ENCODE peak calls at places on chromosomes 5 and 9, in nine cellular contexts. P, U, Y, D, O, B, Z, W and H are unnamed samples.

GRCh38 chr5:140240987-140241706 is 61.8 kb downstream of the PFDN1 start:
- DNase-seq in D (peak), U (peak), O (no peak), Z (peak), P (peak), W (peak), Y (peak), B (peak), H (peak)

GRCh38 chr9:80074439-80074838 is 502.7 kb downstream of the TLE4 start:
- DNase-seq in W (no peak), B (no peak), O (no peak), Y (peak), P (peak), Z (no peak), D (no peak), U (no peak), H (no peak)

GRCh38 chr5:77944757-77945340 is 168.7 kb upstream of the TBCA start:
- DNase-seq in W (no peak), U (no peak), Z (no peak), B (no peak), P (no peak), Y (no peak), O (no peak), D (no peak), H (no peak)

GRCh38 chr5:168727547-168728120 is 148.5 kb upstream of the PANK3 start:
- DNase-seq in U (no peak), Z (no peak), D (no peak), Y (no peak), O (no peak), W (no peak), B (no peak), P (no peak), H (no peak)

GRCh38 chr5:178309271-178310008 is 76.8 kb upstream of the PHYKPL start:
- DNase-seq in W (no peak), Z (peak), B (no peak), O (no peak), U (no peak), Y (peak), P (no peak), D (no peak), H (no peak)

GRCh38 chr5:126503602-126504104 is 80.4 kb downstream of the GRAMD2B start:
- DNase-seq in Y (no peak), W (no peak), Z (peak), P (no peak), D (peak), O (no peak), B (no peak), U (peak), H (no peak)

GRCh38 chr9:20464242-20464641 is 158.1 kb downstream of the MLLT3 start:
- DNase-seq in Y (no peak), B (no peak), Z (no peak), U (no peak), W (no peak), D (no peak), P (no peak), O (no peak), H (no peak)

GRCh38 chr5:134026521-134027202 is 21.9 kb upstream of the VDAC1 start:
- DNase-seq in U (peak), D (peak), P (no peak), Y (peak), Z (no peak), O (peak), B (peak), W (no peak), H (no peak)

GRCh38 chr5:16666861-16667481 is 50.2 kb upstream of the RETREG1 start:
- DNase-seq in P (peak), D (peak), O (peak), B (peak), W (peak), U (no peak), Y (no peak), Z (no peak), H (peak)

GRCh38 chr5:35773936-35774335 is 82.8 kb upstream of the IL7R start:
- DNase-seq in D (peak), B (no peak), U (no peak), Z (no peak), P (no peak), O (no peak), Y (no peak), W (no peak), H (no peak)

GRCh38 chr5:158013939-158014338 is 155.0 kb upstream of the CLINT1 start:
- DNase-seq in P (peak), B (peak), O (no peak), U (no peak), Z (no peak), D (peak), W (no peak), Y (no peak), H (no peak)

GRCh38 chr9:7533376-7534090 is 266.0 kb downstream of the DMAC1 start:
- DNase-seq in O (no peak), B (no peak), Z (no peak), P (no peak), W (no peak), Y (no peak), D (no peak), U (no peak), H (no peak)

GRCh38 chr5:10913846-10914245 is 152.8 kb upstream of the DAP start:
- DNase-seq in Z (no peak), U (peak), Y (no peak), P (no peak), B (no peak), D (peak), O (no peak), W (no peak), H (no peak)

GRCh38 chr5:77620404-77620803 is 18.1 kb downstream of the OTP start:
- DNase-seq in W (no peak), O (no peak), Z (no peak), D (no peak), U (no peak), Y (no peak), P (no peak), B (no peak), H (no peak)

GRCh38 chr5:150656191-150657132 is 4.6 kb upstream of the MYOZ3 start:
- DNase-seq in P (peak), D (peak), Y (peak), O (peak), U (peak), W (peak), B (peak), Z (no peak), H (peak)

GRCh38 chr5:39605966-39606591 is 181.3 kb upstream of the DAB2 start:
- DNase-seq in Z (no peak), B (no peak), W (no peak), P (no peak), O (no peak), U (no peak), D (peak), Y (no peak), H (no peak)

GRCh38 chr9:89218040-89218928 is 39.7 kb upstream of the SHC3 start:
- DNase-seq in Y (no peak), P (no peak), B (peak), D (peak), O (no peak), Z (no peak), U (no peak), W (no peak), H (no peak)

GRCh38 chr5:132500244-132500930 is 9.8 kb upstream of the IRF1 start:
- DNase-seq in Y (no peak), P (no peak), W (peak), U (peak), Z (no peak), B (no peak), D (no peak), O (peak), H (no peak)

GRCh38 chr5:75365740-75366139 is 28.7 kb downstream of the HMGCR start:
- DNase-seq in Y (no peak), Z (no peak), O (no peak), B (no peak), W (no peak), P (no peak), D (no peak), U (no peak), H (no peak)

GRCh38 chr5:43007246-43007910 is 32.7 kb downstream of the ANXA2R start:
- DNase-seq in O (peak), Z (peak), D (peak), W (peak), Y (peak), B (peak), P (peak), U (peak), H (peak)

GRCh38 chr5:156815988-156816599 is 34.0 kb upstream of the PPP1R2B start:
- DNase-seq in D (peak), O (no peak), Z (no peak), W (no peak), Y (no peak), P (peak), B (peak), U (no peak), H (no peak)

GRCh38 chr5:124745367-124746251 is 830 bp downstream of the ZNF608 start:
- DNase-seq in P (peak), Y (no peak), O (no peak), U (peak), Z (peak), B (peak), D (peak), W (no peak), H (no peak)

GRCh38 chr5:121758640-121759039 is 93.0 kb upstream of the FTMT start:
- DNase-seq in O (no peak), D (no peak), Z (no peak), Y (no peak), U (no peak), B (peak), P (no peak), W (no peak), H (no peak)

GRCh38 chr9:114282104-114282485 is 40.8 kb upstream of the ORM1 start:
- DNase-seq in B (no peak), Y (peak), O (no peak), U (no peak), W (peak), Z (no peak), P (no peak), D (no peak), H (no peak)
- H3K27ac ChIP-seq in B (no peak), Y (no peak), O (no peak), U (no peak), W (no peak), Z (no peak), P (no peak), D (no peak), H (no peak)

GRCh38 chr5:74322944-74323343 is 317.6 kb downstream of the ENC1 start:
- DNase-seq in P (no peak), B (no peak), W (no peak), Z (no peak), U (no peak), Y (no peak), D (no peak), O (no peak), H (no peak)
- H3K27ac ChIP-seq in P (no peak), B (no peak), W (no peak), Z (no peak), U (no peak), Y (no peak), D (no peak), O (no peak), H (no peak)

DNA sequence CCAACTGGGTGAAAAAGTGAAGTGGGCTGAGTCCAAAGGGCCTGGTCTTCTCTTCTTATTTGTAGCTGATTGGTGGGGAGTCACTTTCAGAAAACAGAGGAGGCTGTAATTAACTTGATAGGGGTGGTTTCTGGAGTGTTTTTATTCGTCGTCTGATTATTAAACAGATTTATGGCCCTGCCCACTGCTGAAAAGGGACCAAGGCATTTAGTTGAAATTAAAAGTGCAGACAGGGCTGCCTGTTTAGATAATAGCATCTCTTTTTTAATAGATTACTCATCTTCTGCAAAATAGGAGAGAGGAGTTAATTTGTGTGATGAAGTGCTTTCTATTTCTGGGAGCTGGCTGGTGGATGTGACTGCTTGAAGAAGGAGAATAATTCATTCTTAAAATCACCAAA is 81.0 kb upstream of the SAP30L start:
- DNase-seq in P (no peak), D (no peak), O (no peak), W (no peak), Y (no peak), B (no peak), Z (no peak), U (no peak), H (no peak)
- H3K27ac ChIP-seq in P (no peak), D (no peak), O (no peak), W (no peak), Y (no peak), B (no peak), Z (no peak), U (no peak), H (no peak)

DNA sequence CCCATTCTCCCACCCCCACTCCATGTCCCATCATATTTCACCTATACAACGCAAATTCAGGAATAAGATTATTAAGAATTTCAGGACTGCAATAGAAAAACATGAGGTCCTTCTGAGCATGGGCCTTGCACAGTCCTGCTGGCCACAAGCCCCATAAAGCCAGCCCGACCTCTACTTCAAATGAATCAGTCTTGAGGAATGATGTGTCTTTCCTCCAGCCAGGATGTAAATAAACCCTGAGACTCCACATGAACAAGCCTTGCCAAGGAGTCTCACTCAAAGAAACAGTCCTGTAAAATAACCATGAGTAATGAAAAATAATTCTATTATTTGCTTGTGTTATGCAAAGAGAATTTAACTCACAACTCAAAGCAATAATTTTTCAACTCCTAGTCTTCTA is 140.0 kb upstream of the MOCS2 start:
- DNase-seq in W (no peak), D (peak), Y (no peak), U (no peak), B (no peak), P (no peak), O (no peak), Z (peak), H (no peak)
- H3K27ac ChIP-seq in W (no peak), D (peak), Y (no peak), U (no peak), B (no peak), P (no peak), O (no peak), Z (peak), H (no peak)

GRCh38 chr9:136567651-136568287 is 21.9 kb upstream of the NOTCH1 start:
- DNase-seq in P (peak), D (peak), O (no peak), Z (peak), W (peak), U (peak), Y (peak), B (peak), H (no peak)

GRCh38 chr9:136565075-136565721 is 19.4 kb upstream of the NOTCH1 start:
- DNase-seq in D (peak), Z (no peak), W (peak), Y (no peak), O (no peak), U (no peak), B (no peak), P (peak), H (peak)

GRCh38 chr9:136565722-136566552 is 20.1 kb upstream of the NOTCH1 start:
- DNase-seq in B (no peak), D (no peak), Y (peak), P (no peak), U (no peak), O (no peak), Z (no peak), W (no peak), H (no peak)

GRCh38 chr9:136566899-136567298 is 21.1 kb upstream of the NOTCH1 start:
- DNase-seq in O (no peak), B (no peak), Y (peak), D (peak), U (no peak), W (peak), P (no peak), Z (peak), H (peak)

GRCh38 chr9:136566553-136566895 is 20.7 kb upstream of the NOTCH1 start:
- DNase-seq in Z (no peak), P (no peak), B (no peak), W (no peak), Y (no peak), O (no peak), U (no peak), D (no peak), H (no peak)
- H3K27ac ChIP-seq in Z (peak), P (peak), B (no peak), W (peak), Y (peak), O (no peak), U (peak), D (no peak), H (no peak)